ENCODE peak calls at places on chromosomes 1 and 21, in eight cellular contexts. C is A549, F is astrocyte, G is SK-N-SH, R is esophagus squamous epithelium, T is A673, Q is body of pancreas, A is IMR-90. E is an unnamed sample. For H3K4me1, the result is how much of the 10 kb centered on the place peaks cover.

GRCh38 chr1:6868371-6869001 is 83.2 kb downstream of the CAMTA1 start:
- DNase-seq in C (no peak), F (no peak), G (no peak), R (no peak), T (no peak), Q (no peak), A (no peak), E (no peak)

GRCh38 chr1:244361764-244362473 is 89.8 kb downstream of the ADSS2 start:
- DNase-seq in C (peak), F (peak), G (no peak), R (no peak), T (no peak), Q (no peak), A (peak), E (no peak)

GRCh38 chr1:44810101-44810761 is 1.9 kb downstream of the BTBD19 start:
- DNase-seq in C (no peak), F (no peak), G (no peak), R (no peak), T (peak), Q (peak), A (no peak), E (no peak)

GRCh38 chr1:235865565-235866206 is 1.0 kb downstream of the LYST start:
- DNase-seq in C (no peak), F (no peak), G (no peak), R (no peak), T (no peak), Q (no peak), A (no peak), E (no peak)

GRCh38 chr1:170162385-170163226 is 16.8 kb downstream of the NTMT2 start:
- DNase-seq in C (no peak), F (peak), G (no peak), R (no peak), T (no peak), Q (peak), A (peak), E (no peak)

GRCh38 chr21:14482165-14482564 is 64.0 kb downstream of the SAMSN1 start:
- DNase-seq in C (no peak), F (no peak), G (no peak), R (no peak), T (peak), Q (peak), A (no peak), E (no peak)

GRCh38 chr1:231964955-231965354 is 338.4 kb downstream of the DISC1 start:
- DNase-seq in C (no peak), F (no peak), G (no peak), R (no peak), T (no peak), Q (peak), A (no peak), E (no peak)

GRCh38 chr21:45556302-45556644 is 14.0 kb upstream of the SLC19A1 start:
- DNase-seq in C (no peak), F (no peak), G (no peak), R (no peak), T (no peak), Q (no peak), A (no peak), E (no peak)

GRCh38 chr21:34834852-34835501 is 166.2 kb downstream of the CLIC6 start:
- DNase-seq in C (no peak), F (no peak), G (no peak), R (no peak), T (no peak), Q (no peak), A (no peak), E (no peak)

GRCh38 chr1:1627842-1628655 is 3.9 kb upstream of the MMP23B start:
- DNase-seq in C (no peak), F (no peak), G (no peak), R (no peak), T (no peak), Q (no peak), A (no peak), E (no peak)

GRCh38 chr1:19734056-19734455 is 65.7 kb downstream of the TMCO4 start:
- DNase-seq in C (no peak), F (peak), G (no peak), R (no peak), T (no peak), Q (no peak), A (no peak), E (no peak)

GRCh38 chr1:23727362-23727811 is 15.9 kb upstream of the ELOA start:
- DNase-seq in C (no peak), F (no peak), G (no peak), R (no peak), T (no peak), Q (peak), A (peak), E (peak)

GRCh38 chr1:228109962-228110488 is 926 bp upstream of the MRPL55 start:
- DNase-seq in C (no peak), F (peak), G (no peak), R (no peak), T (no peak), Q (no peak), A (peak), E (no peak)

GRCh38 chr1:30083800-30084464 is 639.5 kb downstream of the MATN1 start:
- DNase-seq in C (peak), F (peak), G (no peak), R (no peak), T (peak), Q (no peak), A (peak), E (no peak)

GRCh38 chr1:20725189-20726106 is 7.1 kb downstream of the SH2D5 start:
- DNase-seq in C (no peak), F (peak), G (peak), R (no peak), T (no peak), Q (no peak), A (peak), E (no peak)

GRCh38 chr1:152109231-152109997 is 5.8 kb downstream of the TCHH start:
- DNase-seq in C (no peak), F (no peak), G (no peak), R (no peak), T (peak), Q (no peak), A (peak), E (peak)

GRCh38 chr1:23556661-23557470 is 2.4 kb downstream of the ID3 start:
- DNase-seq in C (peak), F (no peak), G (no peak), R (no peak), T (no peak), Q (peak), A (peak), E (no peak)

GRCh38 chr1:230385173-230385480 is 41.0 kb downstream of the PGBD5 start:
- DNase-seq in C (no peak), F (no peak), G (no peak), R (no peak), T (no peak), Q (no peak), A (no peak), E (no peak)

GRCh38 chr1:117753652-117754051 is 147.8 kb downstream of the TENT5C start:
- DNase-seq in C (no peak), F (peak), G (no peak), R (no peak), T (no peak), Q (no peak), A (peak), E (no peak)

GRCh38 chr1:93992190-93992589 is 83.0 kb upstream of the GCLM start:
- DNase-seq in C (no peak), F (no peak), G (no peak), R (no peak), T (no peak), Q (no peak), A (no peak), E (no peak)
- H3K4me1 ChIP-seq in C (under half), F (under half), G (under half), R (under half), T (under half), Q (under half), A (under half), E (under half)

GRCh38 chr1:155079210-155079486 is 511 bp downstream of the EFNA3 start:
- DNase-seq in C (no peak), F (no peak), G (no peak), R (no peak), T (no peak), Q (no peak), A (no peak), E (no peak)

GRCh38 chr1:155077346-155077745 is 1.3 kb upstream of the EFNA3 start:
- DNase-seq in C (no peak), F (no peak), G (no peak), R (no peak), T (no peak), Q (no peak), A (no peak), E (no peak)

GRCh38 chr1:155078496-155079209 is at the start of gene EFNA3:
- DNase-seq in C (peak), F (peak), G (peak), R (no peak), T (peak), Q (peak), A (peak), E (peak)

GRCh38 chr1:155076371-155076770 is 2.3 kb upstream of the EFNA3 start:
- DNase-seq in C (no peak), F (no peak), G (no peak), R (no peak), T (no peak), Q (no peak), A (no peak), E (no peak)

GRCh38 chr1:155077758-155078495 is 710 bp upstream of the EFNA3 start:
- DNase-seq in C (no peak), F (no peak), G (no peak), R (no peak), T (no peak), Q (no peak), A (no peak), E (no peak)
- H3K27ac ChIP-seq in C (peak), F (no peak), G (no peak), R (peak), T (peak), Q (no peak), A (no peak), E (no peak)

GRCh38 chr1:203649551-203650011 is 22.9 kb downstream of the ATP2B4 start:
- DNase-seq in C (no peak), F (no peak), G (no peak), R (no peak), T (no peak), Q (no peak), A (no peak), E (no peak)
- H3K4me1 ChIP-seq in C (under half), F (under half), G (under half), R (half or more), T (under half), Q (under half), A (under half), E (under half)

GRCh38 chr1:162551969-162552683 is 9.4 kb upstream of the UAP1 start:
- DNase-seq in C (no peak), F (no peak), G (no peak), R (no peak), T (peak), Q (no peak), A (no peak), E (no peak)
- H3K27ac ChIP-seq in C (no peak), F (no peak), G (no peak), R (peak), T (peak), Q (no peak), A (no peak), E (no peak)

DNA sequence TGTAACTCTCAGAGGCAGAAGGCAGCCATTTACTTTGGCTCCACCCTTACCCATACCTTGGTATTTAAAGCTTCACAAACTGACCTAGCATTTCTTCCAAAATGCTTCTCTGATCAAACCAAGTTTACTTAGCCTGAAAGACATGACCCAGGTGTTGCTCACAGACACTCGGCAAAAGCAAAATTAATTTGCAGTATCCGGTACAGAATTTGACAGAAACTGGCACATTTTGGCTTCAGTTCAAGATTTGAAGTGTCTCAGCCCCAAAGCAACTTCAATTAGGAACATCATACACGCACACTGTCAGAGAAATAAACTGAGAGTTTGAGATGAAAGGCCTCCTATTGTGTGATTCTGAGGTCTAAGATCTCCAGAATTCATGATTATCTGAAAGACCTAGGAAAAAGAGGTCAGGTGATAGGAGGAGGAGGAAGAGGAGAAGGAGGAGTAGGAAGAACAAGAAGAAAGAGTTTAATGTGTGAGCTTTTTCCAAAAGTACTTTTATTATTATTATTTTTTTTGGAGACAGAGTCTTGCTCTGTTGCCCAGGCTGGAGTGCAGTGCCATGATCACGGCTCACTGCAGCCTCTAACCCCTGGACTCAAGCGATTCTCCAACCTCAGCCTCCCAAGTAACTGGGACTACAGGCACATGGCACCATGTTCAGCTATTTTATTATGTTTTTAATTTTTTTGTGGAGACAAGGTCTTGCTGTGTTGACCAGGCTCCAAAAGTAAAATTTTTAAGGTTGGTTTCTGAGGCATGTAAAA is 143.6 kb downstream of the SLC45A1 start:
- DNase-seq in C (no peak), F (no peak), G (no peak), R (no peak), T (peak), Q (no peak), A (no peak), E (no peak)
- H3K4me1 ChIP-seq in C (under half), F (under half), G (under half), R (half or more), T (half or more), Q (under half), A (under half), E (under half)

GRCh38 chr1:207822124-207822601 is 70.3 kb downstream of the CD46 start:
- DNase-seq in C (no peak), F (no peak), G (no peak), R (no peak), T (no peak), Q (no peak), A (no peak), E (no peak)

GRCh38 chr1:207820568-207821463 is 69.0 kb downstream of the CD46 start:
- DNase-seq in C (no peak), F (no peak), G (no peak), R (no peak), T (no peak), Q (no peak), A (no peak), E (no peak)

GRCh38 chr1:207822602-207823451 is 71.0 kb downstream of the CD46 start:
- DNase-seq in C (peak), F (no peak), G (peak), R (peak), T (peak), Q (peak), A (peak), E (peak)

GRCh38 chr1:207823531-207823879 is 71.7 kb downstream of the CD46 start:
- DNase-seq in C (no peak), F (no peak), G (no peak), R (no peak), T (no peak), Q (no peak), A (no peak), E (no peak)

DNA sequence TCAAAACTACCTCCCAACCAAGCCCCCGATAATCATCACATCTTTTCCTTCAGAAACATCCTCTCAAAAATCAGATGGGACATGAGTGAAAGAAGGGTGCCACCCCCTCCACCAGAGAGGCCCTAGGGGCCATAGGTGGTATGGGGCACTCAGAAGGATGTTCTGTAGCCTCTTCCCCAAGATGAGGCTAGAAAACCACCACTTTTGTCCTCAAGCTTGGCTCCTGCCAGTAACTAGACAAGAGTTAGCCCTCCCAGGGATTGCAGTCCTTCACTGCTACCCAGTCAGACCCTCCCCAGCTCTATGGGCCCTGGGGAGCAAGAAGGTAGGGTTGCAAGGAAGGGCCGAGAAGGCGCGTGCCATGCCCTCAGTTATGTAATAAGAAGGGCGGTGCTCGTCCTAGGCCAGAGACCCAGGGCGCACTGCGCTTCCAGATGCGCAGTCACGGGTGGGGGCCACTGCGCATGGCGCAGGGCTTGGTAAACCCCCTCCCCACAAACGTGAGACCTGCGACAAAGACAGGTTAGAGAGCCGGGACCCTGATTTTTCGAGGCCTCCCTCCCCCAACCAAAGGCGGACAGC is 69.7 kb downstream of the CD46 start:
- DNase-seq in C (no peak), F (no peak), G (no peak), R (no peak), T (no peak), Q (no peak), A (no peak), E (no peak)
- H3K27ac ChIP-seq in C (no peak), F (no peak), G (no peak), R (peak), T (no peak), Q (peak), A (no peak), E (no peak)